ENCODE peak calls at places on chromosomes 13 and 19, in nine cellular contexts. One of them, this sample, is unnamed. For H3K9me3, the result is how much of the 10 kb centered on the place peaks cover.

GRCh38 chr19:35213678-35214632 is 14.6 kb downstream of the FAM187B start:
- DNase-seq in testis: peak
- DNase-seq in heart left ventricle: peak
- DNase-seq in psoas muscle: peak
- DNase-seq in esophagus squamous epithelium: peak
- DNase-seq in thoracic aorta: peak
- DNase-seq in IMR-90: peak
- DNase-seq in ascending aorta: peak
- DNase-seq in uterus: peak
- DNase-seq in this sample: peak

GRCh38 chr19:42658148-42658547 is 63.4 kb upstream of the CEACAM8 start:
- DNase-seq in thoracic aorta: no peak
- DNase-seq in psoas muscle: no peak
- DNase-seq in heart left ventricle: no peak
- DNase-seq in IMR-90: peak
- DNase-seq in ascending aorta: no peak
- DNase-seq in testis: no peak
- DNase-seq in esophagus squamous epithelium: no peak
- DNase-seq in uterus: no peak
- DNase-seq in this sample: no peak

GRCh38 chr19:32570081-32570785 is 10.8 kb upstream of the PDCD5 start:
- DNase-seq in ascending aorta: no peak
- DNase-seq in IMR-90: peak
- DNase-seq in thoracic aorta: no peak
- DNase-seq in esophagus squamous epithelium: no peak
- DNase-seq in testis: peak
- DNase-seq in psoas muscle: peak
- DNase-seq in uterus: peak
- DNase-seq in heart left ventricle: peak
- DNase-seq in this sample: peak

GRCh38 chr19:41999878-42000208 is 5.8 kb upstream of the ATP1A3 start:
- DNase-seq in testis: no peak
- DNase-seq in ascending aorta: no peak
- DNase-seq in uterus: no peak
- DNase-seq in heart left ventricle: no peak
- DNase-seq in IMR-90: no peak
- DNase-seq in psoas muscle: no peak
- DNase-seq in esophagus squamous epithelium: no peak
- DNase-seq in thoracic aorta: no peak
- DNase-seq in this sample: no peak

GRCh38 chr19:42555317-42555716 is 27.0 kb upstream of the CEACAM1 start:
- DNase-seq in testis: no peak
- DNase-seq in psoas muscle: no peak
- DNase-seq in IMR-90: no peak
- DNase-seq in esophagus squamous epithelium: no peak
- DNase-seq in ascending aorta: no peak
- DNase-seq in thoracic aorta: no peak
- DNase-seq in heart left ventricle: peak
- DNase-seq in uterus: no peak
- DNase-seq in this sample: peak

GRCh38 chr19:6761053-6761676 is 6.1 kb downstream of the SH2D3A start:
- DNase-seq in psoas muscle: no peak
- DNase-seq in testis: peak
- DNase-seq in esophagus squamous epithelium: no peak
- DNase-seq in uterus: no peak
- DNase-seq in heart left ventricle: no peak
- DNase-seq in thoracic aorta: no peak
- DNase-seq in ascending aorta: no peak
- DNase-seq in IMR-90: no peak
- DNase-seq in this sample: no peak

GRCh38 chr19:38280030-38280921 is 15.9 kb downstream of the SPINT2 start:
- DNase-seq in IMR-90: no peak
- DNase-seq in esophagus squamous epithelium: no peak
- DNase-seq in ascending aorta: no peak
- DNase-seq in psoas muscle: no peak
- DNase-seq in thoracic aorta: no peak
- DNase-seq in testis: no peak
- DNase-seq in heart left ventricle: no peak
- DNase-seq in uterus: no peak
- DNase-seq in this sample: no peak

GRCh38 chr19:13459351-13459750 is 46.9 kb downstream of the CACNA1A start:
- DNase-seq in ascending aorta: no peak
- DNase-seq in heart left ventricle: no peak
- DNase-seq in thoracic aorta: no peak
- DNase-seq in esophagus squamous epithelium: no peak
- DNase-seq in psoas muscle: no peak
- DNase-seq in uterus: no peak
- DNase-seq in testis: no peak
- DNase-seq in IMR-90: no peak
- DNase-seq in this sample: no peak

GRCh38 chr13:29503041-29503837 is 92.2 kb downstream of the SLC7A1 start:
- DNase-seq in ascending aorta: no peak
- DNase-seq in uterus: no peak
- DNase-seq in esophagus squamous epithelium: no peak
- DNase-seq in heart left ventricle: no peak
- DNase-seq in psoas muscle: peak
- DNase-seq in IMR-90: peak
- DNase-seq in testis: peak
- DNase-seq in thoracic aorta: no peak
- DNase-seq in this sample: no peak

GRCh38 chr19:4035582-4035981 is 28.0 kb downstream of the PIAS4 start:
- DNase-seq in esophagus squamous epithelium: no peak
- DNase-seq in uterus: no peak
- DNase-seq in IMR-90: peak
- DNase-seq in psoas muscle: no peak
- DNase-seq in testis: no peak
- DNase-seq in heart left ventricle: no peak
- DNase-seq in thoracic aorta: no peak
- DNase-seq in ascending aorta: no peak
- DNase-seq in this sample: no peak

GRCh38 chr19:58053480-58054156 is 5.5 kb upstream of the ZNF135 start:
- DNase-seq in heart left ventricle: no peak
- DNase-seq in thoracic aorta: no peak
- DNase-seq in esophagus squamous epithelium: no peak
- DNase-seq in testis: no peak
- DNase-seq in psoas muscle: no peak
- DNase-seq in ascending aorta: no peak
- DNase-seq in uterus: no peak
- DNase-seq in IMR-90: no peak
- DNase-seq in this sample: no peak
- H3K9me3 ChIP-seq in heart left ventricle: half or more
- H3K9me3 ChIP-seq in thoracic aorta: under half
- H3K9me3 ChIP-seq in esophagus squamous epithelium: under half
- H3K9me3 ChIP-seq in testis: under half
- H3K9me3 ChIP-seq in psoas muscle: under half
- H3K9me3 ChIP-seq in ascending aorta: under half
- H3K9me3 ChIP-seq in uterus: under half
- H3K9me3 ChIP-seq in IMR-90: half or more
- H3K9me3 ChIP-seq in this sample: under half

DNA sequence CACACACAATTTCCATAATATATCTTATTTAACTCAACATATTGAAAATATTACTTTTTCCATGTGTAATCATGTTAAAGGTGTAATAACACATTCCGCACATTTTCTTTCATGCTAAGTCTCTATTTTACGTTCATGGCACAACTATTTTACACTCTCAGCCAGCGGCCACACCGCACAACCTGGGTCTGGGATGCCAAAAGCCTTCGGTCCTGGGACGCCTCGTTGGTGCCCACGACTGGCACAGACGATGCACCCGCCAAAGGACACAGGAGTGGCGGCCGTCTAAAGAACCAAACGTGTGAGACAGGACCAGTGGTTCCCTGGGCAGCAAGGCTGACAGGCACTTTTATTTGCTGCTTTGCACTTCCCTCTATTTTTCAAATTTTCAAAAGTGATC is 10.0 kb upstream of the PROZ start:
- DNase-seq in esophagus squamous epithelium: no peak
- DNase-seq in psoas muscle: no peak
- DNase-seq in testis: no peak
- DNase-seq in ascending aorta: peak
- DNase-seq in thoracic aorta: no peak
- DNase-seq in IMR-90: no peak
- DNase-seq in heart left ventricle: no peak
- DNase-seq in uterus: no peak
- DNase-seq in this sample: no peak
- H3K9me3 ChIP-seq in esophagus squamous epithelium: under half
- H3K9me3 ChIP-seq in psoas muscle: under half
- H3K9me3 ChIP-seq in testis: under half
- H3K9me3 ChIP-seq in ascending aorta: under half
- H3K9me3 ChIP-seq in thoracic aorta: under half
- H3K9me3 ChIP-seq in IMR-90: under half
- H3K9me3 ChIP-seq in heart left ventricle: under half
- H3K9me3 ChIP-seq in uterus: under half
- H3K9me3 ChIP-seq in this sample: under half

DNA sequence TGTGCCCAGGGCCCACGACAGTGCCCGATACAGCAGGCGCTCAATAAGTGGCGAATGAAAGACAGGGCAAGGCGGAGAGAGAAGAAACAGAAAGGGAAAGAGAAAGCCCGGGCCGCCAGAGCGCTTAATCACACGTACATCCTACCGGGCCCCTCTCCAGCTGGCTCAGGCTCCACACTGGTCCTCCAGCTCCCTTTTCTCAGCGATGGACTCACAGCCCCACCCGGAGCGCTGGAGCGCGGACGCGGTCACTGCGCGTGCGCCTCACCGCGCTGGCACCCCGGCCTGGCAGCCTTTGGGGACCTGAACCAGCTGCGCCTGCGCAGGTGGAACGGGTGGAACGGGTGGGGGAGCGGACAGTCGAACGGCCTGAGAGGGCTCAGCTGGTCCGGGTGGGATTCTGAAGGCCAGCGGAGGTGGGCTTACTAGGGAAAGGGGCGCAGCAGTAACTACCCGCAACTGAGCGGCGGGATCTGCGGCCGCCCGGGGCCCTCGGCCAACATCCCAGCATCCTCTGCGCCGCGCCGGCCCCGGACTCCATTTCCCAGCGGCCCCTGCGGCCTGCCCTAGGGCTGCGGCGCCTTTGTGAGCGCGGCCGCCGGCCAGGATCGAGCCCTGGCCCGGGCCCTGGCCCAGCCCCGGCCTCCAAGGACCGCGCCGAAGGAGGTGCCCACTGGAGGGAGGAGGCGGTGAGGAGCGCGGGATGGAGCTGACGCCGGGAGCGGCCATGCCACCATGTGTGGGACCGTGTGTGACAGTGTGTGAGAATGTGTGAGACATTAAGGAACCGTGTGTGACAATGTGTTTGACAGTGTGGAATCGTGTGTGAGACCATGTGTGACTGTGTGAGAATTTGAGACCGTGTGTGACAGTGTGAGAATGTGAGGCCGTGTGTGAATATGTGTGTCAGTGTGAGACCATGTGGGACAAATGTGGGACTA is at the start of gene ZNF583:
- DNase-seq in IMR-90: peak
- DNase-seq in thoracic aorta: peak
- DNase-seq in ascending aorta: peak
- DNase-seq in psoas muscle: peak
- DNase-seq in heart left ventricle: peak
- DNase-seq in esophagus squamous epithelium: peak
- DNase-seq in uterus: peak
- DNase-seq in testis: peak
- DNase-seq in this sample: peak
- H3K9me3 ChIP-seq in IMR-90: under half
- H3K9me3 ChIP-seq in thoracic aorta: under half
- H3K9me3 ChIP-seq in ascending aorta: half or more
- H3K9me3 ChIP-seq in psoas muscle: half or more
- H3K9me3 ChIP-seq in heart left ventricle: half or more
- H3K9me3 ChIP-seq in esophagus squamous epithelium: under half
- H3K9me3 ChIP-seq in uterus: under half
- H3K9me3 ChIP-seq in testis: under half
- H3K9me3 ChIP-seq in this sample: under half

GRCh38 chr19:1055028-1055425 is 11.9 kb upstream of the ARHGAP45 start:
- DNase-seq in IMR-90: no peak
- DNase-seq in heart left ventricle: no peak
- DNase-seq in testis: no peak
- DNase-seq in psoas muscle: no peak
- DNase-seq in esophagus squamous epithelium: no peak
- DNase-seq in uterus: no peak
- DNase-seq in thoracic aorta: no peak
- DNase-seq in ascending aorta: no peak
- DNase-seq in this sample: no peak
- H3K9me3 ChIP-seq in IMR-90: under half
- H3K9me3 ChIP-seq in heart left ventricle: under half
- H3K9me3 ChIP-seq in testis: under half
- H3K9me3 ChIP-seq in psoas muscle: under half
- H3K9me3 ChIP-seq in esophagus squamous epithelium: under half
- H3K9me3 ChIP-seq in uterus: under half
- H3K9me3 ChIP-seq in thoracic aorta: under half
- H3K9me3 ChIP-seq in ascending aorta: under half
- H3K9me3 ChIP-seq in this sample: under half

GRCh38 chr13:27920677-27921420 is 1.0 kb downstream of the PDX1 start:
- DNase-seq in uterus: no peak
- DNase-seq in heart left ventricle: no peak
- DNase-seq in thoracic aorta: no peak
- DNase-seq in IMR-90: peak
- DNase-seq in psoas muscle: no peak
- DNase-seq in ascending aorta: no peak
- DNase-seq in esophagus squamous epithelium: no peak
- DNase-seq in testis: peak
- DNase-seq in this sample: no peak
- H3K9me3 ChIP-seq in uterus: under half
- H3K9me3 ChIP-seq in heart left ventricle: under half
- H3K9me3 ChIP-seq in thoracic aorta: under half
- H3K9me3 ChIP-seq in IMR-90: under half
- H3K9me3 ChIP-seq in psoas muscle: under half
- H3K9me3 ChIP-seq in ascending aorta: under half
- H3K9me3 ChIP-seq in esophagus squamous epithelium: under half
- H3K9me3 ChIP-seq in testis: under half
- H3K9me3 ChIP-seq in this sample: under half

GRCh38 chr13:51547425-51548176 is 36.7 kb upstream of the WDFY2 start:
- DNase-seq in esophagus squamous epithelium: no peak
- DNase-seq in IMR-90: no peak
- DNase-seq in thoracic aorta: no peak
- DNase-seq in testis: no peak
- DNase-seq in psoas muscle: no peak
- DNase-seq in uterus: no peak
- DNase-seq in heart left ventricle: no peak
- DNase-seq in ascending aorta: no peak
- DNase-seq in this sample: no peak
- H3K9me3 ChIP-seq in esophagus squamous epithelium: under half
- H3K9me3 ChIP-seq in IMR-90: under half
- H3K9me3 ChIP-seq in thoracic aorta: under half
- H3K9me3 ChIP-seq in testis: under half
- H3K9me3 ChIP-seq in psoas muscle: under half
- H3K9me3 ChIP-seq in uterus: under half
- H3K9me3 ChIP-seq in heart left ventricle: under half
- H3K9me3 ChIP-seq in ascending aorta: under half
- H3K9me3 ChIP-seq in this sample: under half

DNA sequence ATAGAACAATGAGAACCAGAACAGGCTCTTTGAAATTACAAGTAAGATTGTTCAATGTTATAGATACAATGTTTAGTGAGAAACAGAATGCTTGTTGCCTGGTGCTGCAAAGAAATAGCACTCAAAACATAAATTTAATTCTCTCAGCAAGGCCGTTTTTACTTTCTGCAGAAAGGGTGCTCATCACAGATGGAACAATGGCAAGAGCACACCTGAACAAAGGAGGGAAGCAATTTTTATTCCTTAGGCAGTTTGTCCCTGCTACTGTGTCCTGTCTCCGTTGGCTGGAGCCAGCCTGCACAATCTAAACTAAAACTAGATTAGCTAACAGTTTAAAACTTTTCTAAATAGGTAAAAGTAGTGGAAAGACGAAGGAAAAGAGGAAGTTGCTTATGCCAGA is 10.4 kb upstream of the ZNF8 start:
- DNase-seq in thoracic aorta: no peak
- DNase-seq in esophagus squamous epithelium: no peak
- DNase-seq in heart left ventricle: no peak
- DNase-seq in psoas muscle: no peak
- DNase-seq in testis: no peak
- DNase-seq in ascending aorta: no peak
- DNase-seq in uterus: no peak
- DNase-seq in IMR-90: no peak
- DNase-seq in this sample: no peak
- H3K9me3 ChIP-seq in thoracic aorta: half or more
- H3K9me3 ChIP-seq in esophagus squamous epithelium: under half
- H3K9me3 ChIP-seq in heart left ventricle: half or more
- H3K9me3 ChIP-seq in psoas muscle: half or more
- H3K9me3 ChIP-seq in testis: under half
- H3K9me3 ChIP-seq in ascending aorta: half or more
- H3K9me3 ChIP-seq in uterus: half or more
- H3K9me3 ChIP-seq in IMR-90: half or more
- H3K9me3 ChIP-seq in this sample: under half